ENCODE peak calls at places on chromosome 4, in six cellular contexts. L is cardiac fibroblast, V is fibroblast of mammary gland, J is mammary epithelial cell, A is cardiac muscle cell, K is lower leg skin. I is an unnamed sample.

GRCh38 chr4:54276633-54277426 is 47.7 kb downstream of the PDGFRA start:
- DNase-seq in V (no peak), L (peak), K (no peak), A (no peak), J (peak), I (no peak)

GRCh38 chr4:81421346-81422218 is 50.1 kb downstream of the RASGEF1B start:
- DNase-seq in A (no peak), V (peak), J (peak), K (peak), L (peak), I (no peak)

GRCh38 chr4:54843946-54844345 is 186.2 kb downstream of the KIT start:
- DNase-seq in J (no peak), A (no peak), V (no peak), K (no peak), L (no peak), I (no peak)

GRCh38 chr4:176156656-176157055 is 38.7 kb downstream of the SPATA4 start:
- DNase-seq in V (peak), J (no peak), K (no peak), A (no peak), L (peak), I (no peak)

GRCh38 chr4:6107886-6108285 is 89.7 kb upstream of the C4orf50 start:
- DNase-seq in L (no peak), V (no peak), J (no peak), A (no peak), K (no peak), I (no peak)

GRCh38 chr4:109411964-109412363 is 21.7 kb upstream of the SEC24B start:
- DNase-seq in A (peak), V (no peak), K (no peak), J (no peak), L (no peak), I (peak)

GRCh38 chr4:26022346-26022891 is 108.4 kb downstream of the SMIM20 start:
- DNase-seq in A (no peak), K (no peak), J (peak), V (peak), L (peak), I (no peak)

GRCh38 chr4:148089624-148090023 is 352.6 kb downstream of the NR3C2 start:
- DNase-seq in V (no peak), L (no peak), K (no peak), J (no peak), A (no peak), I (no peak)

GRCh38 chr4:5892321-5893012 is 419 bp downstream of the CRMP1 start:
- DNase-seq in J (no peak), L (no peak), A (peak), V (no peak), K (no peak), I (no peak)

GRCh38 chr4:94532016-94532789 is 80.5 kb downstream of the PDLIM5 start:
- DNase-seq in J (peak), V (peak), K (no peak), L (peak), A (no peak), I (no peak)

GRCh38 chr4:184306949-184307348 is 89.3 kb upstream of the ENPP6 start:
- DNase-seq in J (peak), L (peak), A (no peak), V (peak), K (no peak), I (no peak)

GRCh38 chr4:92387459-92388069 is 83.8 kb downstream of the GRID2 start:
- DNase-seq in K (no peak), J (peak), L (peak), A (peak), V (peak), I (no peak)

GRCh38 chr4:114807759-114808404 is 209.3 kb downstream of the UGT8 start:
- DNase-seq in J (peak), A (peak), K (no peak), L (peak), V (peak), I (no peak)

GRCh38 chr4:17576932-17577659 is at the start of gene LAP3:
- DNase-seq in J (peak), K (peak), L (peak), A (peak), V (peak), I (peak)

GRCh38 chr4:121397941-121398601 is 17.3 kb upstream of the QRFPR start:
- DNase-seq in K (no peak), J (no peak), L (no peak), A (no peak), V (no peak), I (peak)

GRCh38 chr4:17128268-17128667 is 229.8 kb upstream of the LDB2 start:
- DNase-seq in K (no peak), L (peak), J (no peak), A (no peak), V (peak), I (no peak)

GRCh38 chr4:174928575-174929253 is 10.6 kb downstream of the ADAM29 start:
- DNase-seq in L (no peak), K (no peak), V (no peak), J (no peak), A (no peak), I (no peak)

GRCh38 chr4:56241500-56241899 is 145.8 kb downstream of the AASDH start:
- DNase-seq in L (no peak), A (no peak), V (no peak), K (no peak), J (no peak), I (no peak)

GRCh38 chr4:56641494-56642051 is 39.5 kb downstream of the HOPX start:
- DNase-seq in V (peak), J (peak), A (no peak), L (peak), K (no peak), I (no peak)

GRCh38 chr4:164779811-164780216 is 25.9 kb downstream of the SMIM31 start:
- DNase-seq in V (peak), K (no peak), A (peak), J (peak), L (peak), I (no peak)

GRCh38 chr4:61561028-61561427 is 360.9 kb downstream of the ADGRL3 start:
- DNase-seq in V (no peak), K (no peak), L (no peak), J (no peak), A (no peak), I (no peak)

GRCh38 chr4:86511590-86511989 is 82.5 kb upstream of the PTPN13 start:
- DNase-seq in K (no peak), J (no peak), V (no peak), L (no peak), A (no peak), I (no peak)
- H3K4me3 ChIP-seq in K (no peak), J (no peak), V (no peak), L (no peak), A (no peak), I (no peak)

DNA sequence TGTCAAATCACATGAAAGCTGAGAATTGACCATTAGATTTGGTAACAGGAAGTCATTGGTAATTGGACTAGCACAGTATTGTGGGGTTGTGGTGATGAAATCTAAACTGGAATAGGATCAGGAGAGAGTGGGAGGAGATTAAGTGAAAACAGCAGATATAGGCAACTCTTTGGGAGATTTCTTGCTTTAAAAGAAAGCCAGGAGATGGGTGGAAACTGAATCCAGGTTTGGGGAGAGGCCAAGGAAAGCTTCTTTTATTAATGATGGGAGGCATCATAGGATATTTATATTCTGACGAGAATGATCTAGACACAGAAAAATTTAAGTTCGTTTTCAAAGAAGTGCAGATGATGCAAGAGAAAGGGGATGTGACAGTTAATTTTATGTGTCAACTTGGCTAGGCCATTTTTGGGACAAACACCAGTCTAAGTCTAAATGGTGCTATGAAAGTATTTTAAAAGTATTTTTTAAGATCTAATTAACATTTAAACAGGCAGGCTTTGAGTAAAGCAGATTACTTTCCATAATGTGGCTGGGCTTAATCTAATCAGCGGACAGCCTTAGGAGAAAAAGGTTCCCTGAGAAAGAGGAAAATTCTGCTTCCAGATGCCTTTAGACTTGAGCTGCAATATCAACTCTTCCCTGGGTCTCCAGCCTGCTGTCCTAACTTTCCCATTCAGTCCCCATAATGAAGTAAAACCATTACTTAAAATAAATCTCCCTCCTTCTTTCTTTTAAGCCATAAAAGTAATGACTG is 24.7 kb downstream of the SEC24D start:
- DNase-seq in A (no peak), L (peak), J (no peak), K (no peak), V (peak), I (no peak)
- H3K4me3 ChIP-seq in A (no peak), L (no peak), J (no peak), K (no peak), V (no peak), I (no peak)

DNA sequence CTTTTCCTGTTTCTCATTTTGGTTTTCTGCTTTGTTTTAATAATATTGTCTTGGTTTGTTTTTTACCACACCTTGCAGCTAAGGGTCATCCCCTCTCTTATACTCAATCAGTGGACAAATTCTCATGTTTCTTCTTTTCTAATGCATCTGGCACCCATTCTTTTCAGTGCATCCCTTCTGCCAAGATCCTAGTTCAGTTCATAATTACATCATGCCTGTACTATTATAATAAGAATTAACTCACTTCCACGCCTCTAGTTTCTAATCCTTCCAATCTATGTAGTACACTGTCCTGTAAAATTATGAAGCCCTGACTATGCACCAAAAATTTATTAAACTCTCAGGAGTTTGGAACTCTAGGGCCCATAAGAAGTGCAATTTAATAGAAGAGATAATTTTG is 126.1 kb downstream of the FAT4 start:
- DNase-seq in K (no peak), L (no peak), J (no peak), A (no peak), V (no peak), I (no peak)
- H3K4me3 ChIP-seq in K (no peak), L (no peak), J (no peak), A (no peak), V (no peak), I (no peak)

GRCh38 chr4:3047464-3048286 is 26.7 kb downstream of the HTT-AS start:
- DNase-seq in V (peak), K (no peak), L (peak), J (peak), A (peak), I (peak)
- H3K4me3 ChIP-seq in V (no peak), K (no peak), L (no peak), J (no peak), A (no peak), I (peak)

GRCh38 chr4:86592553-86593249 is 1.4 kb upstream of the PTPN13 start:
- DNase-seq in A (no peak), K (no peak), V (no peak), J (peak), L (peak), I (no peak)
- H3K4me3 ChIP-seq in A (peak), K (no peak), V (no peak), J (peak), L (no peak), I (peak)

GRCh38 chr4:770022-770421 is 55.9 kb downstream of the CPLX1 start:
- DNase-seq in V (peak), J (no peak), L (peak), A (no peak), K (no peak), I (no peak)
- H3K4me3 ChIP-seq in V (no peak), J (no peak), L (no peak), A (no peak), K (no peak), I (no peak)

DNA sequence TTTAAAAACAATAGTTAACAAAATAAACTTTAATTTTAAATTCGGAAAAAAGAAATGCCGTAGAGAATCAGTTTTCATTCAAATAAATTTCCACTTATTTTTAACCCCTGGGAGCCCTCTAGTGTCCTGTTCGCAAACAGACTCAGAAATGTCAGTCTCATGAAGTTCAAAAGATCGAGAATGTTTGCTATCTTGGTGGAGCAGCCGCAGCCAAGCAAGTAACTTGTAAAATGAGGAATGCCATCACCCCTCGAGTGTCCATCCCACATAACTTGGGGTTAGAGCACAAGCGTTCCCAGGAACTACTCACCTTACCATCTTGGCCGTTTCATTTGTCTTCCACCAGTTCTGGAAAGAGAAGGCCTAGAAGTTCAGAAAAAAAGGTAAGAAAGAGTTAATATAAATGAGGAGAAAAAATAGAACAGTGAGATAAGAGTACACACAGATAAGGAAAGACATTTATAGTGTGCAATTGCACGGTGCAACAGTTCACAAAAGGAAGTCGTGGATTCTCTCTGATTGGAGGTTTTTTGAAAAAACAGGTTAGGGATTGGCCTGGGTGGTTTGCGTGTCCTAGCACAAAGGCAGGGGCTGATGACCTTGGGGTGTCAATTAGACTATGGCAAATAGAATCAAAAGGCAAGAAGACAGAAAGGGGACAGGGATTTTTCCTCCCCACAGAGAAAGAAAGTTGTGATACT is at the start of gene GASK1B:
- DNase-seq in V (peak), L (peak), K (peak), A (peak), J (peak), I (no peak)
- H3K4me3 ChIP-seq in V (peak), L (peak), K (no peak), A (peak), J (peak), I (peak)

DNA sequence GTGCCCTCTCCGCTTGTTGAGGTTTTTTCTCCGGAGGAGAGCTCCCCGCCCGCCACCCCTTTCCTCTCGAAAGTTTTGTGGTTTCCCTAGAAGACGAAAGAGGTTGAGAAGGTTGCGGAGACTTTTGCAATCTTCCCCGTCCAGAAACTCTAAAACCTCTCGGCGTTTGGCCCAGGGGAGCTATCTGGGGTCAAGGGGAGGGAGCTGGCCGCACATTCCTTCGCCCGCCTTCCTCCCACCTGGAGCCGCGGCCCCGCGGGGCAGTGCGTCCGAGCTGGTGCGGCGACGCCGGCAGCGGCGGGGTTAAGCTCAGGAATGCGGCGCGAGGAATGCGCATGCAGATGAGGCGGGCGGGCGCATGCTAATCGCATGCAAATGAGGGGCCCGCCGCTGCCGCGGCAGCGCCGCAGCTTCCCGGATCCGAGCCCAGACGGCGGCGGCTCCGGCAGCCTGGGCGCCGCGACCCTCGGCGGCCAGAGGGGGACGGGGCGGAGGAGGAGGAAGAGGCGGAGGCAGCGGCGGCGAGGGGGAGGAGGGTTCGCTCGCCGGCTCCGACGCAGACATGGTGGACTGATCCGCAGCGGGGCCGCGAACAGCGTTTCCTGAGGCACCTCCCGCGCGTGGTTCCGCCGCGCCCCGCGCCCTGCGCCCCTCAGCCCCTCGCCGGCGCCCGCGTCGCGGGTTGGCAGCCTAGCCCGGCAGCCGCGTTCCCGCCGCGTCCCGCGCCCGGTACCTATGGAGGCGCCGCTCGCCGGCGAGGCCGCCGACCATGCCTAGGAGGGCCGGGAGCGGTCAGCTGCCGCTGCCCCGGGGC is at the start of gene WWC2:
- DNase-seq in A (peak), K (peak), J (peak), L (peak), V (peak), I (peak)
- H3K4me3 ChIP-seq in A (peak), K (peak), J (peak), L (peak), V (peak), I (peak)

DNA sequence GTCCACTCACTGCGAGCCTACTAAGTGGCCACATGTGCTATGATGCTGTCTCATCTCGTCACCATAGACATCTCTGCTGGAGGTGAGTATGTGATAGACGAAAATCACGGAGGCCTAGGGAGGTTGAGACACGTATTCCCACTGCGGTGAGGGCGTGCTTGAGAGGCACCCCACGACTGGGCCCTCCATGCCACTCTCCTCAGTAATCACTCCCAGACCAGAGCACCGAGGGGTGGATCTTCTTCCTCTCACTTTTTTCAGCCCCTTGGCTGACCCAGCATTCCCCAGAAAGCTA is 29.0 kb downstream of the AFAP1 start:
- DNase-seq in L (no peak), K (no peak), V (no peak), A (no peak), J (no peak), I (no peak)
- H3K4me3 ChIP-seq in L (no peak), K (no peak), V (peak), A (no peak), J (no peak), I (peak)